ENCODE peak calls at places on chromosomes 5 and 9, in seven cellular contexts. One of them, this sample, is unnamed.

GRCh38 chr5:10324519-10325370 is 17.0 kb upstream of the CMBL start:
- DNase-seq in A549: no peak
- DNase-seq in IMR-90: no peak
- DNase-seq in GM12878: no peak
- DNase-seq in H1: no peak
- DNase-seq in K562: peak; percentile 49
- DNase-seq in HepG2: no peak
- DNase-seq in this sample: no peak

GRCh38 chr9:112555844-112556482 is 69.3 kb downstream of the KIAA1958 start:
- DNase-seq in A549: no peak
- DNase-seq in IMR-90: no peak
- DNase-seq in GM12878: no peak
- DNase-seq in H1: no peak
- DNase-seq in K562: no peak
- DNase-seq in HepG2: peak; percentile 33
- DNase-seq in this sample: no peak

GRCh38 chr5:38258037-38258318 is 381 bp upstream of the EGFLAM start:
- DNase-seq in A549: no peak
- DNase-seq in IMR-90: no peak
- DNase-seq in GM12878: no peak
- DNase-seq in H1: no peak
- DNase-seq in K562: no peak
- DNase-seq in HepG2: no peak
- DNase-seq in this sample: no peak

GRCh38 chr5:94890907-94891306 is 272.4 kb downstream of the SLF1 start:
- DNase-seq in A549: no peak
- DNase-seq in IMR-90: no peak
- DNase-seq in GM12878: no peak
- DNase-seq in H1: no peak
- DNase-seq in K562: no peak
- DNase-seq in HepG2: no peak
- DNase-seq in this sample: no peak

GRCh38 chr9:37286530-37287175 is 135.8 kb upstream of the GRHPR start:
- DNase-seq in A549: no peak
- DNase-seq in IMR-90: no peak
- DNase-seq in GM12878: no peak
- DNase-seq in H1: no peak
- DNase-seq in K562: no peak
- DNase-seq in HepG2: no peak
- DNase-seq in this sample: no peak

GRCh38 chr9:8816361-8816760 is 1016.8 kb upstream of the DMAC1 start:
- DNase-seq in A549: no peak
- DNase-seq in IMR-90: no peak
- DNase-seq in GM12878: no peak
- DNase-seq in H1: no peak
- DNase-seq in K562: no peak
- DNase-seq in HepG2: no peak
- DNase-seq in this sample: no peak

GRCh38 chr5:36607838-36608783 is 1.7 kb downstream of the SLC1A3 start:
- DNase-seq in A549: no peak
- DNase-seq in IMR-90: no peak
- DNase-seq in GM12878: no peak
- DNase-seq in H1: no peak
- DNase-seq in K562: no peak
- DNase-seq in HepG2: no peak
- DNase-seq in this sample: no peak

GRCh38 chr5:32785639-32786216 is 74.6 kb downstream of the NPR3 start:
- DNase-seq in A549: no peak
- DNase-seq in IMR-90: no peak
- DNase-seq in GM12878: peak; percentile 11
- DNase-seq in H1: no peak
- DNase-seq in K562: no peak
- DNase-seq in HepG2: no peak
- DNase-seq in this sample: peak; percentile 7

GRCh38 chr5:80926536-80926935 is 33.6 kb upstream of the RASGRF2 start:
- DNase-seq in A549: no peak
- DNase-seq in IMR-90: no peak
- DNase-seq in GM12878: no peak
- DNase-seq in H1: no peak
- DNase-seq in K562: no peak
- DNase-seq in HepG2: no peak
- DNase-seq in this sample: no peak

GRCh38 chr9:127567119-127567897 is 44.8 kb upstream of the STXBP1 start:
- DNase-seq in A549: no peak
- DNase-seq in IMR-90: peak; percentile 44
- DNase-seq in GM12878: no peak
- DNase-seq in H1: no peak
- DNase-seq in K562: peak; percentile 39
- DNase-seq in HepG2: no peak
- DNase-seq in this sample: no peak

GRCh38 chr9:96172797-96173196 is 129.2 kb downstream of the HSD17B3 start:
- DNase-seq in A549: no peak
- DNase-seq in IMR-90: no peak
- DNase-seq in GM12878: no peak
- DNase-seq in H1: no peak
- DNase-seq in K562: no peak
- DNase-seq in HepG2: no peak
- DNase-seq in this sample: no peak

GRCh38 chr5:134116789-134117761 is 2.6 kb downstream of the TCF7 start:
- DNase-seq in A549: no peak
- DNase-seq in IMR-90: no peak
- DNase-seq in GM12878: no peak
- DNase-seq in H1: no peak
- DNase-seq in K562: no peak
- DNase-seq in HepG2: no peak
- DNase-seq in this sample: no peak

GRCh38 chr9:113343732-113344231 is 3.7 kb upstream of the WDR31 start:
- DNase-seq in A549: no peak
- DNase-seq in IMR-90: no peak
- DNase-seq in GM12878: no peak
- DNase-seq in H1: no peak
- DNase-seq in K562: no peak
- DNase-seq in HepG2: peak; percentile 47
- DNase-seq in this sample: no peak

GRCh38 chr9:87214991-87215390 is 267.7 kb upstream of the GAS1 start:
- DNase-seq in A549: no peak
- DNase-seq in IMR-90: no peak
- DNase-seq in GM12878: no peak
- DNase-seq in H1: no peak
- DNase-seq in K562: no peak
- DNase-seq in HepG2: no peak
- DNase-seq in this sample: no peak

GRCh38 chr5:40333459-40334241 is 346.1 kb upstream of the PTGER4 start:
- DNase-seq in A549: no peak
- DNase-seq in IMR-90: peak; percentile 43
- DNase-seq in GM12878: no peak
- DNase-seq in H1: no peak
- DNase-seq in K562: no peak
- DNase-seq in HepG2: no peak
- DNase-seq in this sample: no peak

GRCh38 chr9:128651798-128652197 is 4.8 kb downstream of the DYNC2I2 start:
- DNase-seq in A549: no peak
- DNase-seq in IMR-90: no peak
- DNase-seq in GM12878: no peak
- DNase-seq in H1: no peak
- DNase-seq in K562: no peak
- DNase-seq in HepG2: no peak
- DNase-seq in this sample: no peak

GRCh38 chr5:145778144-145778900 is 56.8 kb downstream of the PRELID2 start:
- DNase-seq in A549: no peak
- DNase-seq in IMR-90: no peak
- DNase-seq in GM12878: no peak
- DNase-seq in H1: no peak
- DNase-seq in K562: no peak
- DNase-seq in HepG2: no peak
- DNase-seq in this sample: no peak

GRCh38 chr5:65299841-65300240 is 181.9 kb downstream of the ADAMTS6 start:
- DNase-seq in A549: no peak
- DNase-seq in IMR-90: peak; percentile 97
- DNase-seq in GM12878: no peak
- DNase-seq in H1: no peak
- DNase-seq in K562: no peak
- DNase-seq in HepG2: no peak
- DNase-seq in this sample: no peak

GRCh38 chr9:124260769-124261603 is 3.2 kb downstream of the NEK6 start:
- DNase-seq in A549: peak; percentile 67
- DNase-seq in IMR-90: peak; percentile 69
- DNase-seq in GM12878: no peak
- DNase-seq in H1: no peak
- DNase-seq in K562: no peak
- DNase-seq in HepG2: peak; percentile 61
- DNase-seq in this sample: no peak

GRCh38 chr5:66805514-66806430 is 209.6 kb downstream of the MAST4 start:
- DNase-seq in A549: no peak
- DNase-seq in IMR-90: no peak
- DNase-seq in GM12878: no peak
- DNase-seq in H1: no peak
- DNase-seq in K562: no peak
- DNase-seq in HepG2: no peak
- DNase-seq in this sample: no peak
- TF ChIP-seq CEBPB in A549: no peak
- TF ChIP-seq CEBPB in IMR-90: no peak
- TF ChIP-seq CEBPB in GM12878: no peak
- TF ChIP-seq CEBPB in H1: no peak
- TF ChIP-seq CEBPB in K562: no peak
- TF ChIP-seq CEBPB in HepG2: no peak
- TF ChIP-seq CEBPB in this sample: no peak

GRCh38 chr9:90999425-91000397 is 198.1 kb downstream of the SYK start:
- DNase-seq in A549: no peak
- DNase-seq in IMR-90: peak; percentile 76
- DNase-seq in GM12878: no peak
- DNase-seq in H1: no peak
- DNase-seq in K562: no peak
- DNase-seq in HepG2: no peak
- DNase-seq in this sample: no peak

GRCh38 chr9:90998573-90998972 is 197.0 kb downstream of the SYK start:
- DNase-seq in A549: no peak
- DNase-seq in IMR-90: no peak
- DNase-seq in GM12878: no peak
- DNase-seq in H1: no peak
- DNase-seq in K562: no peak
- DNase-seq in HepG2: no peak
- DNase-seq in this sample: no peak

GRCh38 chr9:91004484-91004883 is 202.9 kb downstream of the SYK start:
- DNase-seq in A549: no peak
- DNase-seq in IMR-90: no peak
- DNase-seq in GM12878: no peak
- DNase-seq in H1: no peak
- DNase-seq in K562: no peak
- DNase-seq in HepG2: no peak
- DNase-seq in this sample: no peak

GRCh38 chr9:91004992-91005391 is 203.4 kb downstream of the SYK start:
- DNase-seq in A549: no peak
- DNase-seq in IMR-90: no peak
- DNase-seq in GM12878: no peak
- DNase-seq in H1: no peak
- DNase-seq in K562: no peak
- DNase-seq in HepG2: peak; percentile 7
- DNase-seq in this sample: no peak

GRCh38 chr9:91001146-91001611 is 199.6 kb downstream of the SYK start:
- DNase-seq in A549: peak; percentile 20
- DNase-seq in IMR-90: peak; percentile 61
- DNase-seq in GM12878: no peak
- DNase-seq in H1: no peak
- DNase-seq in K562: no peak
- DNase-seq in HepG2: no peak
- DNase-seq in this sample: peak; percentile 85
- TF ChIP-seq CEBPB in A549: peak; percentile 43
- TF ChIP-seq CEBPB in IMR-90: peak; percentile 75
- TF ChIP-seq CEBPB in GM12878: no peak
- TF ChIP-seq CEBPB in H1: no peak
- TF ChIP-seq CEBPB in K562: no peak
- TF ChIP-seq CEBPB in HepG2: no peak
- TF ChIP-seq CEBPB in this sample: peak; percentile 90

DNA sequence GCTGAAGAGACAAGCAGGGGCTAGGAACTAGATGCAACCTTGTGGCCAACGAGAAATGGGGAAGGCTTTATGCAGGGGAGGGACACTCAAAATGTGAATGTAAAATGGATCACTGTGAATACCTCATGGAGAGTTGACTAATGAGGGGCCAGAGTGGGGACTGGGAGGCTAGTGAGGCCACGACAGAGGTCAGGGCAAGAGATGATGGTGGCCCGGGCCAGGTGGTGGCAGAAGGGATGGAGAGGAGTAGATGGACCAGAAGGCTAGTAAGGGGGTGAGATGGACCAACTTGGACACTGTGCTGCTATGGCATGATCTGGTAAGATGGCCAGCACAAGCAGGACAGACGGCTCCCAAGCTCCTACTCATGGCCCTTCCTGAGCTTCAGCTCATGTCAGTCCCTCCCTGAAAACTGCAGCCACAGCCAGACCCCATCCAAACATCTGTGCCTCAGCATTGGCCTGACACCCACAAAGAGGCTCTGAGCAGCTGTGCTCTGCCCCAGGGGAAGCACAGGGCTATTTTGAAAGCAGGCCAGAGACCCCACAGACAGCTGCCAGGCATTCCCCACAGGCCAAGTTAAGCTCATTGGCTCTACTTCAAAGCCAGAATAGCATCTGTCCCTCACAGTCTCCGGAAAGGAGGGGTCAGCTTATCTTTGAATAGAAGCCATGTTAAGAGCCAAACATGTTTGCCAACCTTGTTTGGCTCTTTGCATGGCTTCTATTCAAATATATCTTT is 22.1 kb downstream of the P4HA2 start:
- DNase-seq in A549: no peak
- DNase-seq in IMR-90: peak; percentile 25
- DNase-seq in GM12878: no peak
- DNase-seq in H1: no peak
- DNase-seq in K562: no peak
- DNase-seq in HepG2: no peak
- DNase-seq in this sample: no peak
- TF ChIP-seq CEBPB in A549: no peak
- TF ChIP-seq CEBPB in IMR-90: no peak
- TF ChIP-seq CEBPB in GM12878: no peak
- TF ChIP-seq CEBPB in H1: no peak
- TF ChIP-seq CEBPB in K562: no peak
- TF ChIP-seq CEBPB in HepG2: no peak
- TF ChIP-seq CEBPB in this sample: no peak

GRCh38 chr5:110770286-110770685 is 31.5 kb downstream of the SLC25A46 start:
- DNase-seq in A549: no peak
- DNase-seq in IMR-90: no peak
- DNase-seq in GM12878: no peak
- DNase-seq in H1: no peak
- DNase-seq in K562: no peak
- DNase-seq in HepG2: no peak
- DNase-seq in this sample: no peak

GRCh38 chr5:110768138-110768845 is 29.5 kb downstream of the SLC25A46 start:
- DNase-seq in A549: no peak
- DNase-seq in IMR-90: peak; percentile 77
- DNase-seq in GM12878: no peak
- DNase-seq in H1: no peak
- DNase-seq in K562: no peak
- DNase-seq in HepG2: no peak
- DNase-seq in this sample: no peak

DNA sequence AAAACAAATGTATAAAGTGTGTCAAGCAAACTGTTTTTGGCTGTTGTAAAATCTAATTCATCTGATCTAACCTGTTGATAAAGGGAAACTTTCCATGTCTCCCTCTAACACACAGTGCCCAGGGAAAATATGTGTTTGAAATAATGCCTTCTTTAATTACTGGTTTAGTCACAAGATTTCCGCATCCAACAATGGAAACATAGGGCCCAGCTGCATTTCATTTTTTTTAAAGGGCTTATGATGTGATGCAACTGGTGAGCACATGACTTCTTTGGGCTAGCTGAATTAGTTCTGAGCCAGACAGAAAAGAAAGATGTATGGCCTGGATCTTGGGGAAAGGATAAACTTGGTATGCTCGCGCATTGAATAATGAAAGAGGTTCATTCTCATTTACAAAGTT is 30.5 kb downstream of the SLC25A46 start:
- DNase-seq in A549: no peak
- DNase-seq in IMR-90: peak; percentile 83
- DNase-seq in GM12878: no peak
- DNase-seq in H1: no peak
- DNase-seq in K562: no peak
- DNase-seq in HepG2: no peak
- DNase-seq in this sample: no peak
- TF ChIP-seq CEBPB in A549: no peak
- TF ChIP-seq CEBPB in IMR-90: peak; percentile 90
- TF ChIP-seq CEBPB in GM12878: no peak
- TF ChIP-seq CEBPB in H1: no peak
- TF ChIP-seq CEBPB in K562: no peak
- TF ChIP-seq CEBPB in HepG2: no peak
- TF ChIP-seq CEBPB in this sample: no peak